ENCODE peak calls at places on chromosome 22, in six cellular contexts. U, S, X, E, D and W are unnamed samples.

GRCh38 chr22:33747576-33748180 is 172.6 kb downstream of the LARGE1 start:
- DNase-seq in U (peak), S (no peak), X (no peak), E (no peak), D (no peak), W (no peak)

GRCh38 chr22:47150426-47150825 is 388.0 kb downstream of the TBC1D22A start:
- DNase-seq in U (no peak), S (no peak), X (no peak), E (no peak), D (no peak), W (no peak)

GRCh38 chr22:42169055-42169469 is 38.5 kb upstream of the CYP2D6 start:
- DNase-seq in U (peak), S (peak), X (peak), E (peak), D (peak), W (peak)

GRCh38 chr22:23137905-23138520 is 3.8 kb downstream of the RSPH14 start:
- DNase-seq in U (peak), S (no peak), X (peak), E (no peak), D (peak), W (peak)

GRCh38 chr22:48897638-48897954 is 930.1 kb downstream of the BRD1 start:
- DNase-seq in U (no peak), S (no peak), X (peak), E (no peak), D (peak), W (no peak)

GRCh38 chr22:43018615-43019014 is 3.7 kb upstream of the PACSIN2 start:
- DNase-seq in U (no peak), S (no peak), X (no peak), E (no peak), D (no peak), W (no peak)

GRCh38 chr22:44664149-44664548 is 37.9 kb upstream of the PRR5 start:
- DNase-seq in U (no peak), S (peak), X (no peak), E (no peak), D (peak), W (peak)

GRCh38 chr22:35930933-35931332 is 97.7 kb downstream of the RBFOX2 start:
- DNase-seq in U (peak), S (no peak), X (peak), E (peak), D (no peak), W (peak)

GRCh38 chr22:24706050-24706449 is 68.5 kb downstream of the PIWIL3 start:
- DNase-seq in U (no peak), S (no peak), X (no peak), E (peak), D (no peak), W (no peak)

GRCh38 chr22:48137640-48138039 is 1375.2 kb downstream of the TBC1D22A start:
- DNase-seq in U (no peak), S (no peak), X (no peak), E (no peak), D (no peak), W (no peak)

GRCh38 chr22:38097058-38097457 is 13.1 kb upstream of the SLC16A8 start:
- DNase-seq in U (no peak), S (no peak), X (no peak), E (no peak), D (no peak), W (no peak)

GRCh38 chr22:29032014-29032475 is 29.6 kb downstream of the C22orf31 start:
- DNase-seq in U (no peak), S (no peak), X (no peak), E (peak), D (no peak), W (no peak)

GRCh38 chr22:44707752-44708151 is 5.7 kb downstream of the PRR5 start:
- DNase-seq in U (no peak), S (no peak), X (no peak), E (no peak), D (no peak), W (no peak)

GRCh38 chr22:24758164-24758799 is 16.2 kb downstream of the PIWIL3 start:
- DNase-seq in U (peak), S (no peak), X (peak), E (peak), D (peak), W (peak)

GRCh38 chr22:50613291-50613981 is 12.8 kb downstream of the MAPK8IP2 start:
- DNase-seq in U (no peak), S (no peak), X (peak), E (no peak), D (no peak), W (no peak)

GRCh38 chr22:50507421-50507990 is at the start of gene LMF2:
- DNase-seq in U (peak), S (no peak), X (peak), E (peak), D (peak), W (peak)

GRCh38 chr22:49616356-49617231 is 211.1 kb downstream of the BRD1 start:
- DNase-seq in U (no peak), S (no peak), X (no peak), E (no peak), D (no peak), W (no peak)

GRCh38 chr22:30701872-30702271 is 7.2 kb downstream of the OSBP2 start:
- DNase-seq in U (no peak), S (no peak), X (no peak), E (no peak), D (no peak), W (no peak)

GRCh38 chr22:27108425-27109114 is 451.2 kb downstream of the MIAT start:
- DNase-seq in U (no peak), S (peak), X (no peak), E (no peak), D (no peak), W (no peak)

GRCh38 chr22:23127055-23127756 is 14.6 kb downstream of the RSPH14 start:
- DNase-seq in U (no peak), S (no peak), X (no peak), E (no peak), D (no peak), W (no peak)

GRCh38 chr22:46735747-46736608 is 2.1 kb downstream of the CERK start:
- DNase-seq in U (no peak), S (no peak), X (no peak), E (no peak), D (no peak), W (no peak)

GRCh38 chr22:35452351-35452781 is 52.4 kb downstream of the MCM5 start:
- DNase-seq in U (no peak), S (no peak), X (no peak), E (no peak), D (no peak), W (no peak)

GRCh38 chr22:38257170-38257569 is 15.6 kb downstream of the TMEM184B start:
- DNase-seq in U (no peak), S (no peak), X (no peak), E (no peak), D (no peak), W (no peak)

GRCh38 chr22:17598318-17598717 is 30.2 kb downstream of the ATP6V1E1 start:
- DNase-seq in U (no peak), S (no peak), X (no peak), E (no peak), D (no peak), W (no peak)

GRCh38 chr22:21632237-21632895 is at the start of gene CCDC116:
- DNase-seq in U (peak), S (no peak), X (no peak), E (peak), D (peak), W (no peak)

GRCh38 chr22:46696225-46696518 is 41.9 kb downstream of the CERK start:
- DNase-seq in U (no peak), S (no peak), X (no peak), E (no peak), D (no peak), W (no peak)

GRCh38 chr22:41862160-41862529 is 29.2 kb downstream of the SREBF2 start:
- DNase-seq in U (peak), S (no peak), X (peak), E (no peak), D (peak), W (peak)

GRCh38 chr22:45878051-45878764 is 98.8 kb downstream of the WNT7B start:
- DNase-seq in U (no peak), S (no peak), X (no peak), E (no peak), D (no peak), W (no peak)

GRCh38 chr22:42376721-42377177 is 55.5 kb downstream of the NFAM1 start:
- DNase-seq in U (no peak), S (no peak), X (no peak), E (peak), D (no peak), W (no peak)

GRCh38 chr22:49202226-49202625 is 625.4 kb downstream of the BRD1 start:
- DNase-seq in U (no peak), S (no peak), X (no peak), E (no peak), D (peak), W (no peak)

GRCh38 chr22:24503137-24503850 is 8.2 kb downstream of the UPB1 start:
- DNase-seq in U (peak), S (no peak), X (peak), E (peak), D (peak), W (peak)